ENCODE peak calls at places on chromosome 1, in seven cellular contexts. B, R, Z, K, L, A and H are unnamed samples.

GRCh38 chr1:174788981-174789380 is 210.8 kb upstream of the CACYBP start:
- DNase-seq in A (no peak), R (peak; percentile 59), B (no peak), L (no peak), Z (no peak), K (no peak), H (no peak)

GRCh38 chr1:183234660-183235476 is 48.8 kb downstream of the LAMC2 start:
- DNase-seq in B (no peak), L (peak; percentile 77), Z (peak; percentile 45), K (peak; percentile 93), R (peak; percentile 98), A (peak; percentile 47), H (peak; percentile 87)

GRCh38 chr1:90824551-90824950 is 107.4 kb upstream of the BARHL2 start:
- DNase-seq in L (no peak), Z (no peak), R (no peak), K (no peak), B (no peak), A (no peak), H (no peak)

GRCh38 chr1:158071106-158071505 is 77.7 kb downstream of the KIRREL1 start:
- DNase-seq in Z (no peak), L (no peak), A (no peak), B (no peak), R (no peak), K (no peak), H (no peak)

GRCh38 chr1:163565171-163565570 is 243.4 kb downstream of the NUF2 start:
- DNase-seq in K (peak; percentile 51), A (no peak), L (no peak), R (no peak), B (no peak), Z (no peak), H (no peak)

GRCh38 chr1:177546346-177546745 is 375.6 kb downstream of the BRINP2 start:
- DNase-seq in K (no peak), L (no peak), Z (no peak), A (no peak), R (no peak), B (no peak), H (no peak)

GRCh38 chr1:75725861-75726361 is 1.4 kb downstream of the ACADM start:
- DNase-seq in Z (no peak), K (peak; percentile 64), B (no peak), A (no peak), L (no peak), R (peak; percentile 1), H (no peak)

GRCh38 chr1:20192364-20192763 is 6.0 kb upstream of the PLA2G2C start:
- DNase-seq in K (no peak), Z (no peak), R (peak; percentile 62), L (peak; percentile 30), A (no peak), B (no peak), H (no peak)

GRCh38 chr1:223363856-223364684 is at the start of gene SUSD4:
- DNase-seq in Z (peak; percentile 36), A (no peak), K (peak; percentile 87), R (no peak), B (peak; percentile 76), L (peak; percentile 25), H (no peak)

GRCh38 chr1:22250724-22251123 is 107.8 kb upstream of the WNT4 start:
- DNase-seq in A (no peak), K (peak; percentile 89), R (no peak), L (no peak), B (no peak), Z (no peak), H (no peak)

GRCh38 chr1:6025269-6026094 is 20.2 kb upstream of the KCNAB2 start:
- DNase-seq in Z (no peak), L (no peak), B (no peak), A (no peak), K (no peak), R (no peak), H (no peak)

GRCh38 chr1:77281491-77282186 is at the start of gene AK5:
- DNase-seq in B (peak; percentile 74), R (peak; percentile 44), Z (peak; percentile 47), K (no peak), L (peak; percentile 14), A (no peak), H (no peak)

GRCh38 chr1:180841460-180841859 is 71.2 kb upstream of the KIAA1614 start:
- DNase-seq in L (no peak), B (no peak), R (no peak), Z (no peak), A (no peak), K (no peak), H (no peak)

DNA sequence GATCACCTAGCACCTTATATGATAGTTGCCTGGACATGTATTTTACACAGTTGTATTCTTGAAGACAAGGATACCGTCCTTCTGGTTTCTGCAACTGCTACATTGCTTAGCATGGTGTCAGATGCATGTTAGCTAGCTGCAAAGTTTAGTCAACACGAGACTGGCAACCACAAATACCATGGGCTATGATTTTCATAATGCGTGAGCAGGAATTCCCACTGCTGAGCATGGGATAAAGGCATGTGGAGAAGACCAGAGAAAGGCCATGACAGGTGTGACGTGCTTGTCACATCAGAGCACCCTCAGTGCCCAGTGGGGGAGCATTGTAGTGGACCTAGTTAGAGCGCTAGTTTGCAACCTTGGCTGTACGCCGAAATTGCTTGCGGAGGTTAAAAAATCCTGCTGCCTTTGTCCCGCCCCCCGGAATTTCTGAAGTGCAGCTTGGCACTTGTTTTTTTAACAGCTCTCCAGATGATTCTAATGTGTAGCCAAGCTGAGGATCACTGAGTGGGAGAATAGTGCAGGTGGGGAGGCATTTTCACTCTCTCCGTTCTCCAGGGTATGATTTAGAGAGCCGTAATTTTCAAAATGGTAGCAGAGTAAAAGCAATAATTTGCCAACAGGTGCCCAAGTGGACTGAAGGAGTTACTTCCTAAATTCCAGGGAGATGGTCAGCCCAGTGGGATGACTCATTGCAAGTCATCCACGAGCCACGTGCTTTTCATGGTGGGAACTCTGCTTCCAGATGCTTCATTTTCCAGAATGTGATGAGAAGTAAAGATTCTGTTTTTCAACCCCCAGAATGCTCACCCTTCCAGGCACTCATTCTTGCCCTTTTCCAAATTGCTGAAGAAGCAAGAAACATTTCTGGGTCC is 81.0 kb downstream of the CNIH3 start:
- DNase-seq in L (no peak), A (no peak), K (no peak), Z (no peak), R (peak; percentile 77), B (no peak), H (no peak)
- TF ChIP-seq CTCF in L (no peak), A (no peak), K (no peak), Z (no peak), R (no peak), B (no peak), H (no peak)

GRCh38 chr1:34019741-34020552 is 145.1 kb downstream of the CSMD2 start:
- DNase-seq in L (no peak), K (peak; percentile 72), R (no peak), B (no peak), Z (no peak), A (no peak), H (no peak)

GRCh38 chr1:34013136-34013535 is 149.3 kb downstream of the HMGB4 start:
- DNase-seq in R (no peak), L (no peak), A (no peak), Z (no peak), B (peak; percentile 37), K (peak; percentile 19), H (no peak)

GRCh38 chr1:34009340-34009975 is 145.6 kb downstream of the HMGB4 start:
- DNase-seq in Z (no peak), R (no peak), K (no peak), A (no peak), B (no peak), L (no peak), H (no peak)

DNA sequence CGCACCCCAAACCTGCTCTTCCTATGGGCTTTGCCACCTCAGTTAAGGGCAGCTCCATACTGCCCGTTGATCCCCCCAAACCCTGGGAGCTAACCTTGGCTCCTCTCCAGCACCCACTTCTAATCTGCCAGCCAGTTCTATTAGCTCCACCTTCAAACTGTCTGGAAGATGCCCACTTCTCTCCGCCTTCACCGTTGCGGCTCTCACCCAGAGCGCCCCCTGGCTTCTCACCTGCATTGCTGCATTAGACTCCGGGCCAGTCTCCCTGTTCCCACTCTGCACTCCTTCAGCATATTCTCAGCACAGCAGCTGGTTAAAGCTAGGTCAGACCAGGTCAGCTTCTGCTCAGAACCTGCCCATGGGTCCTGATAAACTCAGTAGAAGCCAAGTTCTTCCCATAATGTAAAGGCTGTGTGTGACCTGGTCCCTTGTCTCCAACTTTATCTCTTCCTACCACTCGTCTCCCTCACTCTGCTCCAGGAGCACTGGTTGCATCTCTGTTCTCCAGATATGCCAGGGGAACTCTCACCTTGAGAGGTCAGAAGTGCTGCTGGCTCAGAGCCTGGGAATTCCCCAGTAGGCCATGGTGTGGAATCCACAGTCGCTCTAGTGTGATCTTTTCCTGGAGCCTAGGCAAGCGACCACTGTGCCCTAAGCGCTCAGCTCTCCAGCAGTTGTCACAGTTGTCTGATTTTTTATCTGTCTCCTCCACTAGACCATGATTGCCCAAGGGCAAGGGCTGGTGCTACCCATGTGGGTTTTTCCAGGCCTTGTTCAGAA is 150.3 kb downstream of the HMGB4 start:
- DNase-seq in A (no peak), B (peak; percentile 63), R (no peak), L (peak; percentile 46), Z (peak; percentile 46), K (peak; percentile 92), H (no peak)
- TF ChIP-seq CTCF in A (peak; percentile 24), B (peak; percentile 73), R (peak; percentile 40), L (peak; percentile 68), Z (peak; percentile 59), K (peak; percentile 96), H (peak; percentile 26)

DNA sequence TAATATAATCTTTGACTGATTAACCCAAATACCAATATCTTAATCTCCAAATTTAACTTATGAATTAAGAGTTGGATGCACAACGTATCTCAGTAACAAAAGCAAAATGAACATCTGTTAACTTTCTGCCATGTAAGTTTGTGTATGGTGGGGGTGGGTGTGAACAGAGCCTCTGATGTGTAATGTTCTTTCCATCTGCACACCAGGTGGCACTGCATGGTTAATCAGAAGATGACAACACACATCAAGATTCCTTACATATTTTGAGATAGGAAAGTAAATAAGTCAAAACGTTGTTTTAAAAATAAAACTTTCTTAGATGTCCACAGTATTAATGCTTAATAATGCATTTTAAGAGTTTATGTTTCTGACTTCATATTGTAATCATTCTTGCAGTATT is 251.9 kb downstream of the DPYD start:
- DNase-seq in A (no peak), K (no peak), L (no peak), R (peak; percentile 42), Z (no peak), B (no peak), H (no peak)
- TF ChIP-seq CTCF in A (no peak), K (peak; percentile 21), L (no peak), R (peak; percentile 14), Z (no peak), B (peak; percentile 31), H (no peak)

DNA sequence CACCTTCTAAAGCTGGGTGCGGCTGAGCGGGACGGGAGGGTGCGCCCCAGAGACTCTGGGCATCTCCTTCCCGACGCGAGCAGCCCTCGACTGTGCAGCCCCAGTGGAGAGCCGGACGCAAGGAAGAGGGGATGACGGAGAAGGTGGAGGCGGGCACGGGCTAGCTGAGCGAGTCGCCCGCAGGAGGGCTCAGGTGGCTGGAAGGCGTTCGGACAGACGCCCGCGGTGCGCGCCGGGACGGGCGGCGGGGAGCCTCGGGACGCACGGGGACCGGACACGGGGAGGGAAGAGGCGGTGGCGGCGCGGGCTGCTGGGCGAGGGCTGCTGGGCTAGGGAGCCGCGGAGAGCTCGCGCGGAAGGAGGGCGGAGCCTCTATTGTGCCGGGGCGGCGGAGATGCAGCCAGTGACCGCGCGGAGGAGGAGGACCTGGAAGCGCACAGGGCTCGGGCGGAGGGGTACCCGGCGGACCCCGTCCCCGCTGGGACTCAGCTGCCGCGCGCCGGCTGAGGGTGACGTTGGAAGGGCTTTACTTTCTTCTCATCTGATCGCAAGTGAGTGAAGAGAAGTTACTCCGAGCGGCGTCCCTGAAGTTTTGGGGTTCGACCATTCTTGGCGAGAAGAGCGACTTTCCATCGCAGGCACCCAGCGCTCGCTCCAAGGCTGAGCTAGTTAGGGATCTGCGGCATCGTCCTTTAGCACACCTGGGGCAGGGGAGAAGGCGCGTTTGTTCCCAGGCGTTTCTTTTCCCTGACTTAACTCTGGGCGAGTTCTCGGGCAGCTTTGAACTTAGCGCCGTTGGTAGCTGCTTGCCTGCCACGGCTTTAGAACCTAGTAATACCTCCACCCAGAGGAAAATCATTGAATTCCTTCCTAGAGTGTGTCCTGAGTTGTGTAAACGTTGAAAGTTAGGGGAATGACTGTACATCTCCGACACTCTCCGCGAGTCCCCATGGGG is at the start of gene OLFML2B:
- DNase-seq in R (peak; percentile 79), Z (peak; percentile 73), A (peak; percentile 57), B (peak; percentile 84), K (peak; percentile 90), L (peak; percentile 74), H (peak; percentile 88)
- TF ChIP-seq CTCF in R (peak; percentile 57), Z (peak; percentile 48), A (peak; percentile 34), B (peak; percentile 51), K (peak; percentile 38), L (peak; percentile 41), H (no peak)